ENCODE peak calls at places on chromosome 2, in ten cellular contexts. Z is EL; O is cardiac muscle cell; W is NCI-H510A; C is H54; T is kidney epithelial cell; P is iPS-NIHi11; M is stimulated activated CD4-positive, alpha-beta T cell treated with anti-CD3 and anti-CD28 coated beads, Interleukin-15, amount 100 ng/mL, for 24 hours; V is activated T-helper 1 cell treated with anti-CD3 and anti-CD28 coated beads, Interleukin-2, amount 50 U/mL, for 16 hours; H is pancreas. X is an unnamed sample.

GRCh38 chr2:45237850-45238542 is 228.7 kb upstream of the SIX2 start:
- DNase-seq in Z (peak), O (peak), W (no peak), C (peak), T (peak), P (no peak), M (peak), V (no peak), H (no peak), X (peak)

GRCh38 chr2:145987797-145988196 is 1467.9 kb upstream of the ZEB2 start:
- DNase-seq in Z (no peak), O (peak), W (no peak), C (no peak), T (no peak), P (no peak), M (no peak), V (no peak), H (no peak), X (no peak)

GRCh38 chr2:43759195-43759594 is 14.6 kb upstream of the DYNC2LI1 start:
- DNase-seq in Z (peak), O (peak), W (no peak), C (peak), T (peak), P (no peak), M (no peak), V (no peak), H (no peak), X (peak)

GRCh38 chr2:96906719-96907404 is 37.0 kb upstream of the SEMA4C start:
- DNase-seq in Z (no peak), O (no peak), W (no peak), C (no peak), T (no peak), P (peak), M (no peak), V (no peak), H (no peak), X (no peak)

GRCh38 chr2:211416373-211416772 is 860.0 kb downstream of the CPS1 start:
- DNase-seq in Z (no peak), O (no peak), W (no peak), C (no peak), T (no peak), P (no peak), M (no peak), V (no peak), H (no peak), X (no peak)

GRCh38 chr2:207528980-207529329 is 807 bp upstream of the CREB1 start:
- DNase-seq in Z (peak), O (peak), W (no peak), C (peak), T (no peak), P (peak), M (peak), V (peak), H (no peak), X (no peak)

GRCh38 chr2:73961274-73961673 is 23.4 kb upstream of the TET3 start:
- DNase-seq in Z (no peak), O (no peak), W (no peak), C (no peak), T (no peak), P (no peak), M (no peak), V (no peak), H (no peak), X (no peak)

GRCh38 chr2:207711750-207712487 is 479 bp downstream of the CCNYL1 start:
- DNase-seq in Z (peak), O (peak), W (peak), C (peak), T (no peak), P (peak), M (peak), V (peak), H (peak), X (no peak)

GRCh38 chr2:75603477-75603876 is 42.7 kb upstream of the EVA1A start:
- DNase-seq in Z (no peak), O (no peak), W (no peak), C (no peak), T (no peak), P (no peak), M (no peak), V (no peak), H (no peak), X (no peak)

GRCh38 chr2:205716126-205716525 is 33.8 kb downstream of the NRP2 start:
- DNase-seq in Z (no peak), O (no peak), W (no peak), C (no peak), T (no peak), P (peak), M (peak), V (no peak), H (no peak), X (no peak)

GRCh38 chr2:212711851-212712250 is 173.2 kb upstream of the ERBB4 start:
- DNase-seq in Z (peak), O (no peak), W (no peak), C (peak), T (peak), P (no peak), M (no peak), V (no peak), H (no peak), X (no peak)

GRCh38 chr2:174024524-174025270 is 59.5 kb upstream of the SP3 start:
- DNase-seq in Z (peak), O (peak), W (peak), C (no peak), T (no peak), P (no peak), M (no peak), V (no peak), H (peak), X (no peak)

GRCh38 chr2:132272713-132273112 is 111.0 kb upstream of the ANKRD30BL start:
- DNase-seq in Z (no peak), O (no peak), W (no peak), C (no peak), T (no peak), P (no peak), M (no peak), V (no peak), H (no peak), X (no peak)

GRCh38 chr2:8139668-8140202 is 542.1 kb upstream of the ID2 start:
- DNase-seq in Z (no peak), O (no peak), W (no peak), C (no peak), T (no peak), P (no peak), M (no peak), V (no peak), H (no peak), X (no peak)

GRCh38 chr2:47073641-47074040 is 81.5 kb downstream of the STPG4 start:
- DNase-seq in Z (no peak), O (no peak), W (no peak), C (no peak), T (no peak), P (no peak), M (no peak), V (no peak), H (no peak), X (no peak)

GRCh38 chr2:237860273-237860935 is 981 bp downstream of the RAMP1 start:
- DNase-seq in Z (no peak), O (no peak), W (no peak), C (no peak), T (no peak), P (no peak), M (no peak), V (no peak), H (peak), X (no peak)

X was measured in epithelial cell of proximal tubule.